ENCODE peak calls at places on chromosomes 7 and 10, in seven cellular contexts. B is HCT116, D is K562, K is T47D, F is GM12878, H is H1, Q is HepG2. Z is an unnamed sample.

GRCh38 chr7:16420649-16421332 is 547 bp downstream of the CRPPA start:
- DNase-seq in B (peak), D (peak), K (peak), F (peak), H (peak), Q (peak), Z (peak)

GRCh38 chr10:62424026-62424425 is 49.9 kb downstream of the ZNF365 start:
- DNase-seq in B (no peak), D (no peak), K (no peak), F (no peak), H (no peak), Q (no peak), Z (no peak)

GRCh38 chr7:121076350-121077164 is 88.0 kb downstream of the CPED1 start:
- DNase-seq in B (no peak), D (peak), K (no peak), F (no peak), H (no peak), Q (no peak), Z (no peak)

GRCh38 chr10:126397166-126397565 is 8.9 kb upstream of the ADAM12 start:
- DNase-seq in B (no peak), D (no peak), K (no peak), F (no peak), H (no peak), Q (no peak), Z (no peak)

GRCh38 chr10:113227045-113227444 is 277.0 kb downstream of the TCF7L2 start:
- DNase-seq in B (no peak), D (no peak), K (no peak), F (no peak), H (no peak), Q (no peak), Z (no peak)

GRCh38 chr10:75707080-75707840 is 275.8 kb downstream of the LRMDA start:
- DNase-seq in B (no peak), D (no peak), K (no peak), F (no peak), H (no peak), Q (no peak), Z (no peak)

GRCh38 chr7:75872073-75872782 is 6.6 kb upstream of the RHBDD2 start:
- DNase-seq in B (no peak), D (no peak), K (no peak), F (no peak), H (no peak), Q (no peak), Z (no peak)

GRCh38 chr10:28668363-28669226 is 8.7 kb upstream of the BAMBI start:
- DNase-seq in B (no peak), D (peak), K (peak), F (no peak), H (no peak), Q (no peak), Z (peak)

GRCh38 chr10:44983066-44983894 is 4.7 kb upstream of the DEPP1 start:
- DNase-seq in B (no peak), D (no peak), K (no peak), F (no peak), H (no peak), Q (no peak), Z (no peak)

GRCh38 chr10:10353326-10353725 is 664.3 kb upstream of the CELF2 start:
- DNase-seq in B (no peak), D (no peak), K (no peak), F (no peak), H (no peak), Q (no peak), Z (no peak)

GRCh38 chr10:77546048-77546447 is 91.6 kb downstream of the KCNMA1 start:
- DNase-seq in B (no peak), D (no peak), K (no peak), F (no peak), H (no peak), Q (no peak), Z (no peak)

GRCh38 chr10:209357-209756 is 74.1 kb downstream of the ZMYND11 start:
- DNase-seq in B (peak), D (no peak), K (no peak), F (no peak), H (no peak), Q (no peak), Z (no peak)

GRCh38 chr10:113111900-113112853 is 162.1 kb downstream of the TCF7L2 start:
- DNase-seq in B (no peak), D (no peak), K (no peak), F (no peak), H (no peak), Q (peak), Z (no peak)

GRCh38 chr7:130758429-130759056 is 24.5 kb upstream of the KLF14 start:
- DNase-seq in B (peak), D (peak), K (peak), F (no peak), H (no peak), Q (peak), Z (peak)

GRCh38 chr10:70437721-70438120 is 3.8 kb downstream of the NODAL start:
- DNase-seq in B (no peak), D (no peak), K (no peak), F (no peak), H (no peak), Q (no peak), Z (no peak)

GRCh38 chr7:831596-832291 is 532 bp upstream of the SUN1 start:
- DNase-seq in B (peak), D (peak), K (peak), F (peak), H (no peak), Q (peak), Z (no peak)

GRCh38 chr10:133318494-133319127 is 9.9 kb downstream of the ZNF511 start:
- DNase-seq in B (no peak), D (peak), K (no peak), F (no peak), H (no peak), Q (peak), Z (peak)

GRCh38 chr7:92527300-92528187 is 776 bp downstream of the PEX1 start:
- DNase-seq in B (peak), D (peak), K (peak), F (peak), H (no peak), Q (peak), Z (peak)

GRCh38 chr7:66859794-66860645 is 61.0 kb upstream of the TMEM248 start:
- DNase-seq in B (no peak), D (no peak), K (no peak), F (no peak), H (no peak), Q (no peak), Z (no peak)

GRCh38 chr10:23204773-23205172 is 12.7 kb downstream of the PTF1A start:
- DNase-seq in B (no peak), D (no peak), K (no peak), F (no peak), H (no peak), Q (no peak), Z (no peak)

GRCh38 chr7:116731737-116732335 is 59.8 kb downstream of the MET start:
- DNase-seq in B (no peak), D (no peak), K (no peak), F (no peak), H (no peak), Q (peak), Z (no peak)
- TF ChIP-seq JUND in B (no peak), D (no peak), K (no peak), F (no peak), H (no peak), Q (no peak), Z (no peak)

DNA sequence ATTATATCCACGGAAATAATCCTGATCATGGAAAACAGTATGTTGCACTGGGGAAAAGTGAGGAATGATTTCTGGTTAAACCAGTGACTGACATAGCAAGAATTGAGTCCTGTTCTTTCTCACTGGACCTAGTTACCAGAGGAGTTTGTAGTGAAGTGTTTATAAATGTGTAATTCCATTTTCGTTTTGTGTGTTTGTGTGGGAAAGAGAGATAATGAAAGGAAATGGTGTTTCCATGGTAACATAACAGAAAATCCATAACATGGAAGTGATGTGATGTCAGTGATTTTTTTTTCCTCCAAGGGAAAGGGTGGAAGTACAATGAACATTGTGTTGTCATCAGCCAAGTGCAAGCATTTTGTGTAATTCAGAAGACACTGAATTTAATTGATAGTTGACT is 283.9 kb downstream of the PLXDC2 start:
- DNase-seq in B (no peak), D (no peak), K (no peak), F (no peak), H (no peak), Q (no peak), Z (peak)
- TF ChIP-seq JUND in B (no peak), D (no peak), K (no peak), F (no peak), H (no peak), Q (no peak), Z (no peak)

GRCh38 chr10:78696791-78697420 is 371.9 kb upstream of the ZMIZ1 start:
- DNase-seq in B (no peak), D (no peak), K (no peak), F (no peak), H (no peak), Q (no peak), Z (no peak)

GRCh38 chr10:78703581-78703980 is 365.2 kb upstream of the ZMIZ1 start:
- DNase-seq in B (no peak), D (no peak), K (no peak), F (no peak), H (no peak), Q (no peak), Z (peak)

GRCh38 chr10:78695846-78696245 is 372.9 kb upstream of the ZMIZ1 start:
- DNase-seq in B (no peak), D (no peak), K (no peak), F (no peak), H (no peak), Q (no peak), Z (no peak)

GRCh38 chr10:78700816-78701520 is 367.8 kb upstream of the ZMIZ1 start:
- DNase-seq in B (no peak), D (no peak), K (no peak), F (no peak), H (no peak), Q (no peak), Z (no peak)

GRCh38 chr10:78700413-78700812 is 368.4 kb upstream of the ZMIZ1 start:
- DNase-seq in B (no peak), D (no peak), K (no peak), F (no peak), H (no peak), Q (no peak), Z (no peak)
- TF ChIP-seq JUND in B (no peak), D (no peak), K (no peak), F (no peak), H (no peak), Q (no peak), Z (no peak)

GRCh38 chr7:101124376-101125056 is 2.4 kb upstream of the SERPINE1 start:
- DNase-seq in B (no peak), D (no peak), K (no peak), F (no peak), H (no peak), Q (peak), Z (no peak)

GRCh38 chr7:101127460-101128039 is 646 bp downstream of the SERPINE1 start:
- DNase-seq in B (no peak), D (no peak), K (no peak), F (no peak), H (no peak), Q (no peak), Z (no peak)

GRCh38 chr7:101128040-101128834 is 1.3 kb downstream of the SERPINE1 start:
- DNase-seq in B (no peak), D (no peak), K (no peak), F (no peak), H (no peak), Q (no peak), Z (no peak)

GRCh38 chr7:101126651-101127459 is at the start of gene SERPINE1:
- DNase-seq in B (peak), D (peak), K (no peak), F (peak), H (no peak), Q (peak), Z (peak)

GRCh38 chr7:101125989-101126650 is 784 bp upstream of the SERPINE1 start:
- DNase-seq in B (no peak), D (no peak), K (no peak), F (peak), H (no peak), Q (peak), Z (no peak)
- TF ChIP-seq JUND in B (no peak), D (no peak), K (no peak), F (no peak), H (no peak), Q (no peak), Z (no peak)

DNA sequence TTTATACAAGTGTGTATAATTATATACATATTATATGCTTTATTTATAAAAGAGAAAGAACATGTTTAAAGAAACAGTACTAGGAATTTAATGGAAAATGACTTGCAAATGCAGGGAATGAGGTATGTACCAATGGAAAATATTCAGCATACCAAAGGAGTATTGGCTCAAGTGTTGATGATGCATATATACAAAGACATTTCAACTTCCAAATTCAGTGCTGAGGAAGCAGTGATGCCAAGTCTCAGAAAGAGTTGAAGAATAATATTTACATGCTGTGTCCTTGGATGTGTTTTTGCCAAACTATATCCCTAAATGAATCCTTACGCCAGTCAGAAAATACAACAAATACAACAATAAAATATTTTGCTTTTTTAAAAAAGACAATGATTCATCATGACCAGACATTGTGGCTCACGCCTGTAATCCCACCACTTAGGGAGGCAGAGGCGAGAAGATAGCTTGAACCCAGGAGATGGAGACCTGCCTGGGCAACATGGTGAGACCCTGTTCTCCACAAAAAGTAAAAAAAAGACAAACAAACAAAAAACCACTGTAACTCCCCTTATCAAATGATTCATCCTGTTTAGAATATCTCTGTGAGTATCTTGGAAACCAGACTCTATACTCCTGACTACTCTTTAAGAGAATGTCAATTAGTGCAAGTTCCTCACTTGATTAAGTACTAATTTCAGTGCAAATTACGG is 157.2 kb downstream of the CHRM2 start:
- DNase-seq in B (no peak), D (no peak), K (no peak), F (no peak), H (no peak), Q (no peak), Z (no peak)
- TF ChIP-seq JUND in B (no peak), D (no peak), K (no peak), F (no peak), H (no peak), Q (no peak), Z (no peak)

GRCh38 chr10:73956476-73957338 is 41.2 kb upstream of the VCL start:
- DNase-seq in B (no peak), D (peak), K (no peak), F (peak), H (no peak), Q (no peak), Z (no peak)
- TF ChIP-seq JUND in B (no peak), D (peak), K (no peak), F (no peak), H (no peak), Q (no peak), Z (no peak)

GRCh38 chr10:101493249-101493648 is 94.8 kb downstream of the POLL start:
- DNase-seq in B (no peak), D (no peak), K (no peak), F (no peak), H (no peak), Q (peak), Z (no peak)

GRCh38 chr10:101492814-101493213 is 95.2 kb downstream of the POLL start:
- DNase-seq in B (no peak), D (no peak), K (no peak), F (no peak), H (no peak), Q (no peak), Z (no peak)

GRCh38 chr10:101494650-101495049 is 93.4 kb downstream of the POLL start:
- DNase-seq in B (no peak), D (no peak), K (no peak), F (no peak), H (no peak), Q (no peak), Z (no peak)

GRCh38 chr10:101493782-101494281 is 94.2 kb downstream of the POLL start:
- DNase-seq in B (no peak), D (no peak), K (no peak), F (no peak), H (no peak), Q (peak), Z (no peak)

GRCh38 chr10:101495324-101495925 is 92.6 kb downstream of the POLL start:
- DNase-seq in B (peak), D (no peak), K (peak), F (no peak), H (no peak), Q (peak), Z (peak)
- TF ChIP-seq JUND in B (no peak), D (no peak), K (no peak), F (no peak), H (no peak), Q (no peak), Z (no peak)

GRCh38 chr7:99514050-99514449 is 9.6 kb downstream of the ZKSCAN5 start:
- DNase-seq in B (no peak), D (no peak), K (no peak), F (no peak), H (no peak), Q (no peak), Z (no peak)
- TF ChIP-seq JUND in B (no peak), D (no peak), K (no peak), F (no peak), H (no peak), Q (no peak), Z (no peak)